ENCODE peak calls at places on chromosomes 3 and 15, in four cellular contexts. L is transverse colon; R is GM12865; O is activated CD4-positive, CD25-positive, alpha-beta regulatory T cell. J is an unnamed sample.

GRCh38 chr3:54892168-54892567 is 35.7 kb downstream of the LRTM1 start:
- DNase-seq in O (no peak), L (no peak), R (no peak), J (no peak)

GRCh38 chr15:71103102-71103676 is 12.1 kb upstream of the THSD4 start:
- DNase-seq in O (no peak), L (peak), R (peak), J (peak)

GRCh38 chr3:110414851-110415250 is 656.8 kb upstream of the NECTIN3 start:
- DNase-seq in L (no peak), R (no peak), O (no peak), J (no peak)

GRCh38 chr3:100449214-100449613 is 43.2 kb upstream of the TMEM45A start:
- DNase-seq in L (no peak), R (no peak), O (no peak), J (no peak)

GRCh38 chr15:47360296-47360695 is 357.0 kb upstream of the SEMA6D start:
- DNase-seq in L (no peak), R (no peak), O (no peak), J (no peak)

GRCh38 chr15:100836501-100836900 is 43.1 kb upstream of the ALDH1A3 start:
- DNase-seq in O (no peak), L (no peak), R (no peak), J (no peak)

GRCh38 chr15:91572110-91572509 is 281.4 kb upstream of the SLCO3A1 start:
- DNase-seq in L (no peak), O (no peak), R (no peak), J (no peak)

GRCh38 chr15:34855397-34855796 is 60.0 kb upstream of the ACTC1 start:
- DNase-seq in O (no peak), L (no peak), R (no peak), J (no peak)

GRCh38 chr15:95812491-95812890 is 518.0 kb upstream of the NR2F2 start:
- DNase-seq in L (no peak), O (no peak), R (no peak), J (no peak)

GRCh38 chr3:159872374-159873109 is 116.1 kb upstream of the IL12A start:
- DNase-seq in O (no peak), R (no peak), L (no peak), J (no peak)

GRCh38 chr15:56936929-56937328 is 18.5 kb downstream of the TCF12 start:
- DNase-seq in L (no peak), R (no peak), O (no peak), J (no peak)

GRCh38 chr3:46923559-46924350 is 46.2 kb downstream of the PTH1R start:
- DNase-seq in O (no peak), L (peak), R (peak), J (no peak)

GRCh38 chr3:130671545-130671944 is 75.1 kb downstream of the PIK3R4 start:
- DNase-seq in O (no peak), L (no peak), R (no peak), J (no peak)

GRCh38 chr3:150210461-150211110 is 197.5 kb upstream of the TSC22D2 start:
- DNase-seq in R (no peak), O (no peak), L (no peak), J (no peak)

GRCh38 chr3:177491301-177492031 is 294.2 kb upstream of the TBL1XR1 start:
- DNase-seq in L (no peak), R (no peak), O (no peak), J (no peak)

GRCh38 chr3:151357461-151357850 is 27.1 kb downstream of the P2RY12 start:
- DNase-seq in R (no peak), O (no peak), L (no peak), J (no peak)

GRCh38 chr15:77816983-77817382 is 184.3 kb upstream of the LINGO1 start:
- DNase-seq in O (no peak), L (no peak), R (no peak), J (no peak)

GRCh38 chr3:134378384-134378783 is 4.1 kb upstream of the AMOTL2 start:
- DNase-seq in R (peak), L (peak), O (no peak), J (peak)

GRCh38 chr3:169998668-169999131 is 32.1 kb downstream of the SEC62 start:
- DNase-seq in O (no peak), R (peak), L (no peak), J (no peak)

GRCh38 chr3:50585919-50586762 is 16.8 kb downstream of the HEMK1 start:
- DNase-seq in L (no peak), R (no peak), O (no peak), J (peak)

GRCh38 chr3:61954097-61954528 is 392.7 kb downstream of the PTPRG start:
- DNase-seq in O (no peak), L (no peak), R (no peak), J (no peak)

GRCh38 chr15:44157679-44158078 is 37.4 kb downstream of the FRMD5 start:
- DNase-seq in O (no peak), L (no peak), R (no peak), J (no peak)

GRCh38 chr15:91508633-91509032 is 344.9 kb upstream of the SLCO3A1 start:
- DNase-seq in L (no peak), R (no peak), O (no peak), J (no peak)

GRCh38 chr3:160801386-160802118 is 45.5 kb downstream of the PPM1L start:
- DNase-seq in L (peak), O (no peak), R (peak), J (peak)

GRCh38 chr3:32502089-32502943 is at the start of gene CMTM6:
- DNase-seq in R (peak), O (peak), L (peak), J (peak)

GRCh38 chr3:14297784-14298236 is 104.6 kb upstream of the SLC6A6 start:
- DNase-seq in R (no peak), O (no peak), L (peak), J (no peak)

GRCh38 chr15:77617507-77618285 is 15.0 kb downstream of the LINGO1 start:
- DNase-seq in L (no peak), O (no peak), R (no peak), J (no peak)

GRCh38 chr15:85494035-85494793 is 113.8 kb downstream of the AKAP13 start:
- DNase-seq in O (no peak), L (no peak), R (no peak), J (no peak)

GRCh38 chr3:128482857-128483656 is 9.9 kb downstream of the GATA2 start:
- DNase-seq in R (no peak), L (no peak), O (no peak), J (no peak)

GRCh38 chr15:90095521-90095959 is 6.7 kb downstream of the IDH2 start:
- DNase-seq in O (no peak), R (peak), L (no peak), J (peak)